ENCODE peak calls at places on chromosomes 7 and 10, in nine cellular contexts. W is left lung, G is HCT116, U is psoas muscle, Q is mammary epithelial cell, Z is A549, V is Peyer's patch, X is hepatocyte, L is cardiac muscle cell. H is an unnamed sample. For H3K4me1, the result is how much of the 10 kb centered on the place peaks cover.

GRCh38 chr10:48836605-48837004 is 103.0 kb downstream of the LRRC18 start:
- DNase-seq in Z (no peak), L (no peak), V (no peak), G (no peak), X (no peak), U (no peak), W (no peak), Q (no peak), H (no peak)

GRCh38 chr7:108261560-108262255 is 131.5 kb upstream of the LAMB4 start:
- DNase-seq in W (no peak), Z (no peak), Q (no peak), V (no peak), G (no peak), L (no peak), X (no peak), U (no peak), H (no peak)

GRCh38 chr10:111037868-111038267 is 39.0 kb upstream of the ADRA2A start:
- DNase-seq in G (no peak), X (no peak), W (no peak), L (peak), U (no peak), Q (no peak), V (no peak), Z (no peak), H (no peak)

GRCh38 chr10:42875792-42876191 is 93.2 kb downstream of the BMS1 start:
- DNase-seq in U (peak), W (no peak), G (no peak), Q (no peak), X (peak), L (peak), Z (no peak), V (no peak), H (no peak)

GRCh38 chr10:65265451-65265954 is 1660.3 kb upstream of the LRRTM3 start:
- DNase-seq in Z (no peak), V (no peak), Q (no peak), X (no peak), W (no peak), U (no peak), G (no peak), L (no peak), H (no peak)

GRCh38 chr7:39451901-39452300 is 114.3 kb upstream of the YAE1 start:
- DNase-seq in V (no peak), U (no peak), G (no peak), L (no peak), Z (no peak), Q (no peak), X (no peak), W (peak), H (no peak)

GRCh38 chr7:135855836-135856235 is 107.2 kb upstream of the FAM180A start:
- DNase-seq in G (no peak), Q (peak), Z (no peak), W (no peak), L (peak), U (no peak), V (no peak), X (no peak), H (no peak)

GRCh38 chr10:48414778-48415177 is 108.3 kb downstream of the MAPK8 start:
- DNase-seq in L (no peak), G (no peak), Q (peak), W (no peak), X (no peak), U (no peak), Z (no peak), V (no peak), H (no peak)

GRCh38 chr7:68125173-68125572 is 1128.5 kb downstream of the TYW1 start:
- DNase-seq in V (no peak), Q (no peak), G (no peak), L (no peak), X (no peak), Z (no peak), U (no peak), W (no peak), H (no peak)

GRCh38 chr7:150368884-150369739 is 490 bp downstream of the REPIN1 start:
- DNase-seq in X (peak), U (peak), V (peak), Q (no peak), Z (peak), G (peak), W (peak), L (peak), H (peak)

GRCh38 chr10:97708976-97709745 is 4.4 kb upstream of the MARVELD1 start:
- DNase-seq in L (peak), U (peak), V (peak), G (no peak), W (peak), Q (no peak), Z (peak), X (peak), H (peak)

GRCh38 chr7:147911224-147911623 is 679.3 kb upstream of the C7orf33 start:
- DNase-seq in L (peak), W (no peak), G (no peak), Z (no peak), Q (no peak), X (no peak), V (no peak), U (no peak), H (no peak)

GRCh38 chr10:103204353-103205255 is 11.5 kb upstream of the NT5C2 start:
- DNase-seq in L (no peak), W (no peak), U (no peak), X (peak), G (no peak), Z (peak), V (no peak), Q (no peak), H (no peak)

GRCh38 chr7:69994907-69995542 is 396.8 kb downstream of the AUTS2 start:
- DNase-seq in V (no peak), U (no peak), G (no peak), Z (no peak), Q (no peak), L (no peak), X (no peak), W (no peak), H (no peak)

GRCh38 chr10:77631241-77631640 is 6.4 kb downstream of the KCNMA1 start:
- DNase-seq in X (no peak), U (no peak), G (no peak), V (no peak), Z (no peak), Q (no peak), L (no peak), W (no peak), H (no peak)
- H3K4me1 ChIP-seq in X (under half), U (under half), G (under half), V (under half), Z (under half), Q (under half), L (under half), W (under half), H (under half)

GRCh38 chr10:113316506-113316905 is 236.3 kb upstream of the HABP2 start:
- DNase-seq in W (no peak), Z (no peak), X (no peak), V (no peak), U (no peak), L (no peak), G (no peak), Q (no peak), H (no peak)
- TF ChIP-seq CTCF in W (no peak), Z (no peak), X (no peak), V (no peak), U (no peak), L (no peak), G (no peak), Q (no peak), H (no peak)

DNA sequence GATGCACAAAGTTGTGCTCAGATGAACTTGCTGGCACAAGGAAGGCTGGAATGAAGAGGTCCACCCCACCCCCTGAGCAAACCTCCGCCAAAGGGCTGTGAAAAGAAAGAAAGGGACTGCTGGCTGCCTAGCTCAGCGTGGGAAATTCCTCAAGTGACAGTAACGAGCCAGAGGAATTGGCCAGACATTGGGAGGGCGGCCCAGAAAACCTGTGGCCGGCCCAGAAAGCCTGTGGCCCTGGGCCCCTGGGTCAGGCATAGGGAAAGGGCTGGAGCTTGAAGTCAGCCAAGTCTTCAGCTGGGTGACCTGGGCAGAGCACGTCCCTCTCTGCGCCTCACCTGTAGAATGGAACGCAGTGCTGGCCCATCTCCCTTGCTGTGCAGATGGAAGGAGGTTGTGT is 30.6 kb upstream of the CTBP2 start:
- DNase-seq in Q (no peak), V (no peak), W (no peak), U (no peak), G (no peak), Z (no peak), X (no peak), L (no peak), H (no peak)
- H3K4me1 ChIP-seq in Q (under half), V (under half), W (under half), U (under half), G (under half), Z (under half), X (under half), L (under half), H (under half)

GRCh38 chr7:142110638-142111037 is 880 bp upstream of the MGAM2 start:
- DNase-seq in Z (peak), X (no peak), V (no peak), U (no peak), G (no peak), L (no peak), Q (no peak), W (no peak), H (no peak)
- TF ChIP-seq CTCF in Z (no peak), X (no peak), V (peak), U (no peak), G (no peak), L (no peak), Q (no peak), W (no peak), H (no peak)

GRCh38 chr10:125025341-125025740 is 83.4 kb downstream of the ZRANB1 start:
- DNase-seq in G (no peak), Q (no peak), W (no peak), L (no peak), Z (no peak), U (no peak), V (no peak), X (no peak), H (no peak)

GRCh38 chr10:125026036-125026931 is 84.4 kb downstream of the ZRANB1 start:
- DNase-seq in W (no peak), U (peak), L (no peak), G (no peak), Q (no peak), X (no peak), Z (no peak), V (no peak), H (peak)

GRCh38 chr10:125023269-125023668 is 81.3 kb downstream of the ZRANB1 start:
- DNase-seq in X (no peak), U (peak), Q (no peak), V (no peak), Z (no peak), L (no peak), W (no peak), G (no peak), H (peak)

GRCh38 chr10:125023862-125024495 is 82.1 kb downstream of the ZRANB1 start:
- DNase-seq in Q (no peak), X (no peak), V (peak), W (no peak), G (no peak), L (no peak), U (peak), Z (no peak), H (peak)

GRCh38 chr10:125024496-125025234 is 82.7 kb downstream of the ZRANB1 start:
- DNase-seq in Z (no peak), L (no peak), W (no peak), X (no peak), U (peak), G (no peak), Q (no peak), V (no peak), H (peak)
- H3K4me1 ChIP-seq in Z (under half), L (under half), W (under half), X (under half), U (half or more), G (under half), Q (under half), V (under half), H (under half)

DNA sequence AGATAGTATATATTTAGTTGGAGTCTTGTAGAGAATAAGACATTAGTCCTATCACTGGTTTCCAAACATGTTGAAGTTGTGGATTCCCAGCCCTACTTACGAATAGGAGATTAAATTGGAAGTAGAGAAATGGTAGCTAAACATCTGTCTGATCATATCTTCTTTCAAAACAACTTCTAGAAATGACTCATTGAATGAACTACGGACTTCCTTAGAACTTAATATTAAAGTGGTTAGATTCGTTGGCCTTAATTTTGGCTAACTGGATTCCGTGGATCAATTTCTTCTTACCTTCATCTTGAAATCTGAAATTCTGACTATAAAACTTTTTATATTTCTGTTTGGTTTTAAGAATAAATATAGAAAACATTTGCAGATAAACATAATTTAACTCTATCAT is 3.4 kb downstream of the PHF14 start:
- DNase-seq in G (no peak), Q (no peak), U (no peak), V (no peak), Z (no peak), L (no peak), X (no peak), W (no peak), H (no peak)
- TF ChIP-seq CTCF in G (no peak), Q (no peak), U (no peak), V (no peak), Z (no peak), L (no peak), X (no peak), W (no peak), H (no peak)